ENCODE peak calls at places on chromosomes 11 and 22, in ten cellular contexts. M is kidney glomerular epithelial cell, V is left ventricle myocardium inferior, O is BE2C, F is NCI-H2029, Y is keratinocyte, L is activated T-helper 1 cell treated with Interleukin-2 at 50 U/mL for 16 hours, N is endodermal cell, S is HFFc6, H is T-helper 9 cell. J is an unnamed sample.

GRCh38 chr22:36332623-36333331 is 55.0 kb downstream of the MYH9 start:
- DNase-seq in M (peak; percentile 76), V (no peak), O (no peak), F (peak; percentile 62), Y (peak; percentile 72), L (no peak), N (peak; percentile 69), S (peak; percentile 91), H (peak; percentile 42), J (no peak)

GRCh38 chr11:57434640-57435546 is 8.0 kb upstream of the SLC43A3 start:
- DNase-seq in M (peak; percentile 82), V (no peak), O (no peak), F (peak; percentile 11), Y (no peak), L (no peak), N (no peak), S (peak; percentile 91), H (no peak), J (peak; percentile 93)

GRCh38 chr11:1139441-1140066 is 18.2 kb upstream of the MUC5AC start:
- DNase-seq in M (no peak), V (no peak), O (no peak), F (no peak), Y (no peak), L (no peak), N (no peak), S (peak; percentile 79), H (no peak), J (no peak)

GRCh38 chr22:20093437-20093836 is 13.4 kb downstream of the DGCR8 start:
- DNase-seq in M (no peak), V (peak; percentile 78), O (no peak), F (no peak), Y (no peak), L (no peak), N (no peak), S (no peak), H (no peak), J (no peak)

GRCh38 chr11:115869780-115870431 is 365.7 kb upstream of the CADM1 start:
- DNase-seq in M (no peak), V (no peak), O (peak; percentile 75), F (peak; percentile 31), Y (no peak), L (no peak), N (peak; percentile 89), S (no peak), H (no peak), J (no peak)

GRCh38 chr22:23565942-23566715 is 14.0 kb downstream of the IGLL1 start:
- DNase-seq in M (no peak), V (no peak), O (peak; percentile 51), F (no peak), Y (no peak), L (no peak), N (peak; percentile 80), S (no peak), H (no peak), J (no peak)

GRCh38 chr11:123841189-123841588 is 35.0 kb upstream of the OR6M1 start:
- DNase-seq in M (no peak), V (no peak), O (no peak), F (no peak), Y (no peak), L (no peak), N (no peak), S (no peak), H (no peak), J (no peak)

GRCh38 chr11:36056160-36056751 is 112.4 kb downstream of the LDLRAD3 start:
- DNase-seq in M (no peak), V (no peak), O (peak; percentile 38), F (no peak), Y (no peak), L (no peak), N (peak; percentile 88), S (peak; percentile 16), H (no peak), J (no peak)

GRCh38 chr22:22745225-22746060 is 101.0 kb downstream of the GGTLC2 start:
- DNase-seq in M (no peak), V (no peak), O (peak; percentile 57), F (peak; percentile 2), Y (no peak), L (no peak), N (peak; percentile 87), S (peak; percentile 11), H (peak; percentile 24), J (no peak)

GRCh38 chr22:25729016-25729415 is 13.0 kb upstream of the MYO18B start:
- DNase-seq in M (no peak), V (no peak), O (no peak), F (no peak), Y (no peak), L (no peak), N (peak; percentile 18), S (no peak), H (no peak), J (no peak)

GRCh38 chr11:67389477-67389876 is 2.3 kb upstream of the RAD9A start:
- DNase-seq in M (no peak), V (peak; percentile 46), O (peak; percentile 75), F (no peak), Y (no peak), L (no peak), N (peak; percentile 93), S (no peak), H (no peak), J (no peak)

GRCh38 chr11:108632041-108632440 is 32.8 kb upstream of the DDX10 start:
- DNase-seq in M (no peak), V (no peak), O (no peak), F (no peak), Y (no peak), L (no peak), N (no peak), S (no peak), H (no peak), J (no peak)

GRCh38 chr11:19777032-19777341 is 64.3 kb downstream of the NAV2 start:
- DNase-seq in M (no peak), V (no peak), O (no peak), F (no peak), Y (no peak), L (no peak), N (peak; percentile 77), S (no peak), H (no peak), J (no peak)

GRCh38 chr22:26648011-26648497 is 9.3 kb upstream of the MIAT start:
- DNase-seq in M (no peak), V (no peak), O (peak; percentile 75), F (peak; percentile 87), Y (no peak), L (peak; percentile 30), N (peak; percentile 77), S (no peak), H (peak; percentile 29), J (no peak)

GRCh38 chr11:74449369-74449931 is 17.9 kb downstream of the KCNE3 start:
- DNase-seq in M (peak; percentile 78), V (no peak), O (peak; percentile 68), F (peak; percentile 86), Y (peak; percentile 23), L (peak; percentile 1), N (peak; percentile 69), S (peak; percentile 85), H (no peak), J (no peak)

GRCh38 chr11:9838961-9839360 is 175.1 kb downstream of the SWAP70 start:
- DNase-seq in M (no peak), V (no peak), O (no peak), F (no peak), Y (no peak), L (no peak), N (no peak), S (peak; percentile 51), H (no peak), J (no peak)

GRCh38 chr22:36761553-36762240 is 14.2 kb downstream of the IFT27 start:
- DNase-seq in M (no peak), V (no peak), O (peak; percentile 1), F (no peak), Y (no peak), L (no peak), N (peak; percentile 22), S (no peak), H (no peak), J (no peak)

GRCh38 chr11:66419825-66420224 is 1.0 kb upstream of the NPAS4 start:
- DNase-seq in M (no peak), V (no peak), O (peak; percentile 85), F (peak; percentile 4), Y (no peak), L (no peak), N (peak; percentile 81), S (no peak), H (no peak), J (no peak)

GRCh38 chr11:116930177-116930576 is 92.8 kb upstream of the APOA1 start:
- DNase-seq in M (no peak), V (no peak), O (no peak), F (no peak), Y (no peak), L (peak; percentile 18), N (peak; percentile 60), S (no peak), H (peak; percentile 17), J (no peak)

GRCh38 chr11:6251990-6252473 is 7.6 kb upstream of the CCKBR start:
- DNase-seq in M (no peak), V (no peak), O (no peak), F (peak; percentile 31), Y (no peak), L (no peak), N (no peak), S (no peak), H (no peak), J (no peak)

GRCh38 chr22:29901354-29901753 is 18.4 kb downstream of the MTMR3 start:
- DNase-seq in M (no peak), V (no peak), O (no peak), F (no peak), Y (no peak), L (no peak), N (no peak), S (no peak), H (no peak), J (no peak)

GRCh38 chr11:17979770-17980371 is 33.0 kb downstream of the SERGEF start:
- DNase-seq in M (peak; percentile 0), V (no peak), O (peak; percentile 11), F (peak; percentile 13), Y (no peak), L (no peak), N (peak; percentile 86), S (no peak), H (peak; percentile 8), J (no peak)

GRCh38 chr11:72491001-72491400 is 56.7 kb upstream of the CLPB start:
- DNase-seq in M (no peak), V (no peak), O (no peak), F (no peak), Y (no peak), L (no peak), N (no peak), S (no peak), H (no peak), J (no peak)

GRCh38 chr11:101346591-101346990 is 217.0 kb upstream of the PGR start:
- DNase-seq in M (no peak), V (no peak), O (no peak), F (no peak), Y (no peak), L (no peak), N (no peak), S (peak; percentile 9), H (no peak), J (no peak)

GRCh38 chr11:9535189-9535781 is 38.2 kb upstream of the WEE1 start:
- DNase-seq in M (peak; percentile 10), V (peak; percentile 80), O (peak; percentile 59), F (peak; percentile 12), Y (no peak), L (peak; percentile 63), N (peak; percentile 96), S (peak; percentile 78), H (peak; percentile 86), J (no peak)

GRCh38 chr22:37741312-37741795 is 44.5 kb downstream of the TRIOBP start:
- DNase-seq in M (no peak), V (peak; percentile 89), O (peak; percentile 96), F (peak; percentile 92), Y (no peak), L (no peak), N (no peak), S (peak; percentile 83), H (no peak), J (no peak)

GRCh38 chr22:22123118-22123959 is 121.2 kb upstream of the VPREB1 start:
- DNase-seq in M (no peak), V (no peak), O (no peak), F (no peak), Y (no peak), L (no peak), N (no peak), S (no peak), H (no peak), J (no peak)

GRCh38 chr11:83574516-83574915 is 288.3 kb upstream of the CCDC90B start:
- DNase-seq in M (peak; percentile 23), V (no peak), O (no peak), F (no peak), Y (peak; percentile 41), L (no peak), N (no peak), S (peak; percentile 51), H (no peak), J (no peak)

J was measured in epithelial cell of proximal tubule.